ENCODE peak calls at places on chromosomes 13 and 19, in five cellular contexts. I is astrocyte of the hippocampus, W is T-helper 2 cell, M is DND-41, O is GOT3. V is an unnamed sample.

GRCh38 chr19:14473915-14474578 is 1.1 kb downstream of the PTGER1 start:
- DNase-seq in W (no peak), M (no peak), I (peak), O (no peak), V (no peak)

GRCh38 chr13:36543671-36544070 is 111.4 kb downstream of the CCNA1 start:
- DNase-seq in M (no peak), I (no peak), W (no peak), O (no peak), V (no peak)

GRCh38 chr19:6056801-6057650 is 53.3 kb downstream of the RFX2 start:
- DNase-seq in I (peak), M (no peak), O (peak), W (no peak), V (peak)

GRCh38 chr19:1837625-1838105 is 10.6 kb downstream of the REXO1 start:
- DNase-seq in W (peak), M (peak), O (no peak), I (peak), V (no peak)

GRCh38 chr19:1136201-1136600 is 32.4 kb downstream of the GPX4 start:
- DNase-seq in W (no peak), O (no peak), I (no peak), M (no peak), V (no peak)

GRCh38 chr19:873084-874019 is 13.9 kb downstream of the CFD start:
- DNase-seq in W (peak), M (peak), O (no peak), I (no peak), V (no peak)

GRCh38 chr19:5641171-5641570 is 18.3 kb downstream of the SAFB start:
- DNase-seq in O (no peak), I (no peak), M (no peak), W (no peak), V (no peak)

GRCh38 chr13:113776231-113777125 is 17.5 kb downstream of the TMEM255B start:
- DNase-seq in M (no peak), O (no peak), I (no peak), W (no peak), V (no peak)

GRCh38 chr19:16226878-16227836 is 29.4 kb downstream of the AP1M1 start:
- DNase-seq in O (no peak), I (no peak), W (no peak), M (no peak), V (no peak)

GRCh38 chr13:20940083-20940482 is 37.5 kb upstream of the XPO4 start:
- DNase-seq in I (no peak), W (no peak), O (no peak), M (no peak), V (no peak)

GRCh38 chr19:5895409-5895808 is 8.2 kb downstream of the NDUFA11 start:
- DNase-seq in M (no peak), O (no peak), W (no peak), I (no peak), V (no peak)

GRCh38 chr19:13120817-13121216 is 2.8 kb downstream of the NACC1 start:
- DNase-seq in O (no peak), I (peak), W (no peak), M (no peak), V (no peak)

GRCh38 chr19:46492841-46493235 is 2.8 kb downstream of the PNMA8B start:
- DNase-seq in M (no peak), O (no peak), W (no peak), I (no peak), V (no peak)

GRCh38 chr19:54179262-54179587 is 6.3 kb upstream of the TMC4 start:
- DNase-seq in W (no peak), O (no peak), M (no peak), I (no peak), V (no peak)